ENCODE peak calls at places on chromosomes 5 and 9, in six cellular contexts. P is stimulated activated CD4-positive, alpha-beta T cell treated with anti-CD3 and anti-CD28 coated beads, TNF-alpha, amount 100 ng/mL, for 24 hours; O is activated naive CD8-positive, alpha-beta T cell treated with anti-CD3 and anti-CD28 coated beads, Interleukin-2, amount 50 U/mL, for 24 hours; G is stimulated activated CD8-positive, alpha-beta memory T cell treated with anti-CD3 and anti-CD28 coated beads, Interleukin-7, amount 100 ng/mL, for 1 hour; S is AG09319; J is neural crest cell. K is an unnamed sample.

GRCh38 chr9:107712390-107712789 is 222.8 kb upstream of the KLF4 start:
- DNase-seq in P (no peak), O (no peak), G (no peak), S (no peak), J (no peak), K (no peak)

GRCh38 chr9:32742296-32742695 is 41.0 kb upstream of the TMEM215 start:
- DNase-seq in P (no peak), O (no peak), G (no peak), S (no peak), J (no peak), K (no peak)

GRCh38 chr5:149406203-149406978 is 27.3 kb upstream of the IL17B start:
- DNase-seq in P (no peak), O (no peak), G (no peak), S (peak), J (no peak), K (peak)

GRCh38 chr5:72383280-72384205 is 63.4 kb downstream of the PTCD2 start:
- DNase-seq in P (no peak), O (no peak), G (no peak), S (no peak), J (no peak), K (peak)

GRCh38 chr9:12723409-12724028 is 30.3 kb downstream of the TYRP1 start:
- DNase-seq in P (no peak), O (no peak), G (no peak), S (no peak), J (no peak), K (no peak)

GRCh38 chr5:148778891-148779290 is 47.5 kb upstream of the ADRB2 start:
- DNase-seq in P (no peak), O (no peak), G (no peak), S (no peak), J (no peak), K (no peak)

GRCh38 chr9:130446111-130446861 is 1.5 kb downstream of the ASS1 start:
- DNase-seq in P (no peak), O (no peak), G (no peak), S (peak), J (no peak), K (peak)

GRCh38 chr9:21965401-21965951 is 28.7 kb downstream of the CDKN2A start:
- DNase-seq in P (peak), O (peak), G (no peak), S (no peak), J (peak), K (peak)